ENCODE peak calls at places on chromosomes 3 and 15, in six cellular contexts. One of them, this sample, is unnamed.

GRCh38 chr15:35182841-35183479 is 97.9 kb upstream of the NANOGP8 start:
- DNase-seq in AG04450: no peak
- DNase-seq in MM.1S: peak
- DNase-seq in nephron progenitor cell: no peak
- DNase-seq in mammary epithelial cell: no peak
- DNase-seq in fibroblast of mammary gland: no peak
- DNase-seq in this sample: no peak

GRCh38 chr15:43922021-43922420 is 95.2 kb downstream of the WDR76 start:
- DNase-seq in fibroblast of mammary gland: peak
- DNase-seq in AG04450: peak
- DNase-seq in nephron progenitor cell: no peak
- DNase-seq in MM.1S: no peak
- DNase-seq in mammary epithelial cell: peak
- DNase-seq in this sample: no peak

GRCh38 chr3:40995271-40995670 is 204.0 kb upstream of the CTNNB1 start:
- DNase-seq in AG04450: no peak
- DNase-seq in nephron progenitor cell: no peak
- DNase-seq in fibroblast of mammary gland: no peak
- DNase-seq in mammary epithelial cell: no peak
- DNase-seq in MM.1S: no peak
- DNase-seq in this sample: no peak

GRCh38 chr15:63114465-63114864 is 7.2 kb upstream of the LACTB start:
- DNase-seq in fibroblast of mammary gland: no peak
- DNase-seq in nephron progenitor cell: no peak
- DNase-seq in AG04450: no peak
- DNase-seq in MM.1S: no peak
- DNase-seq in mammary epithelial cell: no peak
- DNase-seq in this sample: no peak

GRCh38 chr3:36193448-36193847 is 186.9 kb upstream of the STAC start:
- DNase-seq in nephron progenitor cell: no peak
- DNase-seq in mammary epithelial cell: peak
- DNase-seq in MM.1S: no peak
- DNase-seq in fibroblast of mammary gland: no peak
- DNase-seq in AG04450: no peak
- DNase-seq in this sample: no peak

GRCh38 chr15:66843581-66843980 is 141.5 kb downstream of the SMAD6 start:
- DNase-seq in MM.1S: no peak
- DNase-seq in AG04450: no peak
- DNase-seq in fibroblast of mammary gland: no peak
- DNase-seq in nephron progenitor cell: no peak
- DNase-seq in mammary epithelial cell: no peak
- DNase-seq in this sample: no peak

GRCh38 chr3:9732080-9732752 is 681 bp downstream of the BRPF1 start:
- DNase-seq in AG04450: no peak
- DNase-seq in fibroblast of mammary gland: no peak
- DNase-seq in mammary epithelial cell: no peak
- DNase-seq in nephron progenitor cell: peak
- DNase-seq in MM.1S: peak
- DNase-seq in this sample: peak

GRCh38 chr3:144645300-144645699 is 673.7 kb downstream of the DIPK2A start:
- DNase-seq in AG04450: no peak
- DNase-seq in MM.1S: no peak
- DNase-seq in mammary epithelial cell: no peak
- DNase-seq in nephron progenitor cell: no peak
- DNase-seq in fibroblast of mammary gland: no peak
- DNase-seq in this sample: no peak

GRCh38 chr3:194512895-194513601 is 26.2 kb upstream of the ATP13A3 start:
- DNase-seq in mammary epithelial cell: no peak
- DNase-seq in MM.1S: peak
- DNase-seq in fibroblast of mammary gland: no peak
- DNase-seq in AG04450: no peak
- DNase-seq in nephron progenitor cell: no peak
- DNase-seq in this sample: no peak

GRCh38 chr3:56260262-56260661 is 208.0 kb downstream of the ERC2 start:
- DNase-seq in nephron progenitor cell: no peak
- DNase-seq in mammary epithelial cell: no peak
- DNase-seq in MM.1S: no peak
- DNase-seq in AG04450: no peak
- DNase-seq in fibroblast of mammary gland: no peak
- DNase-seq in this sample: no peak

GRCh38 chr3:54632281-54632665 is 295.6 kb downstream of the LRTM1 start:
- DNase-seq in AG04450: no peak
- DNase-seq in fibroblast of mammary gland: no peak
- DNase-seq in mammary epithelial cell: no peak
- DNase-seq in nephron progenitor cell: no peak
- DNase-seq in MM.1S: no peak
- DNase-seq in this sample: no peak

GRCh38 chr3:125310623-125311076 is 64.5 kb downstream of the ZNF148 start:
- DNase-seq in mammary epithelial cell: no peak
- DNase-seq in AG04450: no peak
- DNase-seq in nephron progenitor cell: no peak
- DNase-seq in MM.1S: peak
- DNase-seq in fibroblast of mammary gland: no peak
- DNase-seq in this sample: peak

GRCh38 chr3:101193957-101194356 is 126.4 kb downstream of the IMPG2 start:
- DNase-seq in mammary epithelial cell: peak
- DNase-seq in fibroblast of mammary gland: peak
- DNase-seq in nephron progenitor cell: no peak
- DNase-seq in MM.1S: no peak
- DNase-seq in AG04450: no peak
- DNase-seq in this sample: no peak

GRCh38 chr3:156474560-156475389 is 80.1 kb downstream of the SSR3 start:
- DNase-seq in mammary epithelial cell: no peak
- DNase-seq in MM.1S: no peak
- DNase-seq in nephron progenitor cell: peak
- DNase-seq in AG04450: no peak
- DNase-seq in fibroblast of mammary gland: no peak
- DNase-seq in this sample: no peak

GRCh38 chr15:82314769-82315518 is 34.3 kb downstream of the GOLGA6L10 start:
- DNase-seq in nephron progenitor cell: no peak
- DNase-seq in MM.1S: no peak
- DNase-seq in AG04450: no peak
- DNase-seq in mammary epithelial cell: no peak
- DNase-seq in fibroblast of mammary gland: no peak
- DNase-seq in this sample: no peak

GRCh38 chr3:8964436-8965370 is 1.4 kb upstream of the RAD18 start:
- DNase-seq in MM.1S: no peak
- DNase-seq in AG04450: no peak
- DNase-seq in fibroblast of mammary gland: peak
- DNase-seq in mammary epithelial cell: peak
- DNase-seq in nephron progenitor cell: no peak
- DNase-seq in this sample: no peak

GRCh38 chr3:56940989-56941388 is 119.5 kb upstream of the SPATA12 start:
- DNase-seq in mammary epithelial cell: no peak
- DNase-seq in nephron progenitor cell: no peak
- DNase-seq in AG04450: no peak
- DNase-seq in fibroblast of mammary gland: no peak
- DNase-seq in MM.1S: no peak
- DNase-seq in this sample: no peak

GRCh38 chr15:87941606-87942005 is 314.9 kb downstream of the NTRK3 start:
- DNase-seq in AG04450: no peak
- DNase-seq in fibroblast of mammary gland: no peak
- DNase-seq in mammary epithelial cell: no peak
- DNase-seq in nephron progenitor cell: no peak
- DNase-seq in MM.1S: no peak
- DNase-seq in this sample: no peak

GRCh38 chr3:99577160-99577559 is 61.2 kb upstream of the COL8A1 start:
- DNase-seq in mammary epithelial cell: no peak
- DNase-seq in nephron progenitor cell: no peak
- DNase-seq in MM.1S: no peak
- DNase-seq in AG04450: no peak
- DNase-seq in fibroblast of mammary gland: peak
- DNase-seq in this sample: no peak

DNA sequence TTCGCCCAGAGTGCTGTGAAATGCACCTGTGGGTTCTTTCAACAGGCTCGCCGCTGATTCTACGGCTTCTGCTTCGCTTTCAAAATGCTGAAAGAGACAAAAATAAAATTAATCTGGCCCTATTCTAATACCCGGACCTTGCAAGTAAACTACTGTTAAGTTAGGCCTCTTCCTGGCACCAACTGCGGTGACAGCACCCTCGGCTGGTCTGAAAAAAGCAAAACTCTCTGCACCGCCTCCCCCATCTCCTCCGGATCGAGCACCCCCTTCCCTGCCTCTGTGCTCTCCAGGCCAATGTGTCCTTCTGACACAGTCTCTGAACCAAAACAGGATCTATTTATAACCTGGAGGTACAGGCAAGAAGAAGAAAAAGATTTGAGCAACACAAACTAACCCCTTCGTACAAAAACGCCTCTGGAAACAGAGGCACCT is 1.1 kb downstream of the ATOSA start:
- DNase-seq in mammary epithelial cell: peak
- DNase-seq in fibroblast of mammary gland: peak
- DNase-seq in nephron progenitor cell: peak
- DNase-seq in MM.1S: peak
- DNase-seq in AG04450: no peak
- DNase-seq in this sample: peak
- TF ChIP-seq CTCF in mammary epithelial cell: peak
- TF ChIP-seq CTCF in fibroblast of mammary gland: peak
- TF ChIP-seq CTCF in nephron progenitor cell: no peak
- TF ChIP-seq CTCF in MM.1S: peak
- TF ChIP-seq CTCF in AG04450: no peak
- TF ChIP-seq CTCF in this sample: no peak

GRCh38 chr3:6074952-6075351 is 786.0 kb upstream of the GRM7 start:
- DNase-seq in AG04450: no peak
- DNase-seq in mammary epithelial cell: no peak
- DNase-seq in MM.1S: no peak
- DNase-seq in nephron progenitor cell: no peak
- DNase-seq in fibroblast of mammary gland: no peak
- DNase-seq in this sample: no peak
- TF ChIP-seq CTCF in AG04450: no peak
- TF ChIP-seq CTCF in mammary epithelial cell: no peak
- TF ChIP-seq CTCF in MM.1S: no peak
- TF ChIP-seq CTCF in nephron progenitor cell: no peak
- TF ChIP-seq CTCF in fibroblast of mammary gland: no peak
- TF ChIP-seq CTCF in this sample: no peak

GRCh38 chr15:61364871-61365270 is 135.8 kb upstream of the RORA start:
- DNase-seq in fibroblast of mammary gland: no peak
- DNase-seq in nephron progenitor cell: peak
- DNase-seq in MM.1S: no peak
- DNase-seq in AG04450: no peak
- DNase-seq in mammary epithelial cell: no peak
- DNase-seq in this sample: no peak

GRCh38 chr15:61367953-61368352 is 138.9 kb upstream of the RORA start:
- DNase-seq in fibroblast of mammary gland: no peak
- DNase-seq in nephron progenitor cell: no peak
- DNase-seq in AG04450: no peak
- DNase-seq in MM.1S: no peak
- DNase-seq in mammary epithelial cell: peak
- DNase-seq in this sample: no peak
- TF ChIP-seq CTCF in fibroblast of mammary gland: no peak
- TF ChIP-seq CTCF in nephron progenitor cell: peak
- TF ChIP-seq CTCF in AG04450: peak
- TF ChIP-seq CTCF in MM.1S: no peak
- TF ChIP-seq CTCF in mammary epithelial cell: no peak
- TF ChIP-seq CTCF in this sample: no peak

GRCh38 chr15:68630836-68631235 is 52.0 kb downstream of the CORO2B start:
- DNase-seq in AG04450: no peak
- DNase-seq in mammary epithelial cell: no peak
- DNase-seq in nephron progenitor cell: no peak
- DNase-seq in fibroblast of mammary gland: no peak
- DNase-seq in MM.1S: no peak
- DNase-seq in this sample: no peak
- TF ChIP-seq CTCF in AG04450: peak
- TF ChIP-seq CTCF in mammary epithelial cell: no peak
- TF ChIP-seq CTCF in nephron progenitor cell: no peak
- TF ChIP-seq CTCF in fibroblast of mammary gland: no peak
- TF ChIP-seq CTCF in MM.1S: no peak
- TF ChIP-seq CTCF in this sample: no peak

DNA sequence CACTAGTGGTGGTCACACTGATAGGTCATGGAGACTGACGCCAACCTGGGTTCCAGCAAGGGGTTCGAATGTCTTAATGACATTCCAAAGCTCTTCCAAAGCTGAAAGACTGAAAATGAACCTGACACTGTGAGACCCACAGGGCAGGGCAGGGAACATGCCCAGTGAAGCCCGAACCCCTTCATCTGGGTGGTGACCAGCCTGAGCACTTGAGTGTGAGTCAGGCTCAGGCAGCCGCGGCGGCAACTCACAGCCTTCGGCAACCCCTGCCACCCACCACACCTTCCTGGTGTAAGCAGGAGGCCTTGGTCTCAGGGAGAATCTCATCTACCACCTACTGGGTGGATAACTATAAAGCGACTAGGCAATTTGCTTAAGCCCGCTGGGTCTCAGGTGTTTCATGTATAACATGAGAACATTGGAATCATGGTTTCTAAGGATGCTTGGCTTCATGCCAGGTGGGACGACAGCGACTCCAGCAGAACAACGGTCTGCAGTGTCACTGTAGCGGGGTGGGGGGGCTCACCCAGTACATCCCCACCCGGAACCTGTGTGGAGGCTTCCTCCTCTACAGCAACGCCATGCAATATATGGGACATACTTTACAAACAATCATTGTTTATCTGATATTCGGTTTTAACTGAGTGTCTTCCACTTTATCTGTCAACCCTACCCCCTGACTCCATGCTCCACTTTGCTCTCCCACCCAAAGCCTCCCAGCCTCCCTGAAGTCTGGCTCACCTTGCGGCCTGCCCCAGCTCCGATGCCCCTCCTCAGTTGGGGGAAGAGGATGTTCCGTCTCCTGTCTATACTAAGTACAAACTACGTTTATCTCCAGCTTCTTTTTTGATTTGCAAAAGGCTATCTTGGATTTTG is 125.0 kb upstream of the MEF2A start:
- DNase-seq in AG04450: no peak
- DNase-seq in MM.1S: no peak
- DNase-seq in nephron progenitor cell: no peak
- DNase-seq in mammary epithelial cell: no peak
- DNase-seq in fibroblast of mammary gland: no peak
- DNase-seq in this sample: peak
- TF ChIP-seq CTCF in AG04450: no peak
- TF ChIP-seq CTCF in MM.1S: no peak
- TF ChIP-seq CTCF in nephron progenitor cell: no peak
- TF ChIP-seq CTCF in mammary epithelial cell: no peak
- TF ChIP-seq CTCF in fibroblast of mammary gland: no peak
- TF ChIP-seq CTCF in this sample: no peak